ENCODE peak calls at places on chromosomes 1 and 21, in four cellular contexts. A is amniotic stem cell; C is NCI-H2029; W is CD8-positive, alpha-beta T cell. T is an unnamed sample.

GRCh38 chr1:34132161-34132420 is 32.9 kb downstream of the CSMD2 start:
- DNase-seq in A (no peak), C (no peak), W (no peak), T (no peak)

GRCh38 chr21:20997308-20997632 is 939 bp upstream of the NCAM2 start:
- DNase-seq in A (no peak), C (no peak), W (no peak), T (no peak)

GRCh38 chr1:222105393-222105737 is 363.5 kb upstream of the DUSP10 start:
- DNase-seq in A (no peak), C (peak), W (no peak), T (no peak)

GRCh38 chr1:159089184-159089791 is 12.7 kb upstream of the AIM2 start:
- DNase-seq in A (no peak), C (no peak), W (no peak), T (no peak)

GRCh38 chr1:76279387-76279748 is 204.8 kb downstream of the ST6GALNAC3 start:
- DNase-seq in A (no peak), C (no peak), W (no peak), T (peak)

GRCh38 chr1:151710187-151710586 is 6.4 kb downstream of the CELF3 start:
- DNase-seq in A (no peak), C (peak), W (no peak), T (no peak)

GRCh38 chr1:43280683-43281082 is 4.7 kb downstream of the C1orf210 start:
- DNase-seq in A (no peak), C (no peak), W (no peak), T (no peak)

GRCh38 chr1:18581420-18581880 is 49.2 kb upstream of the PAX7 start:
- DNase-seq in A (no peak), C (peak), W (no peak), T (no peak)

GRCh38 chr1:65792671-65793358 is at the start of gene PDE4B:
- DNase-seq in A (no peak), C (peak), W (no peak), T (peak)

GRCh38 chr1:18643154-18644012 is 12.7 kb downstream of the PAX7 start:
- DNase-seq in A (no peak), C (no peak), W (no peak), T (no peak)

GRCh38 chr1:45510036-45510971 is 10.2 kb downstream of the MMACHC start:
- DNase-seq in A (no peak), C (no peak), W (no peak), T (no peak)

GRCh38 chr1:174971902-174972301 is 27.8 kb upstream of the CACYBP start:
- DNase-seq in A (no peak), C (no peak), W (no peak), T (no peak)

T was measured in NCI-H510A.